ENCODE peak calls at places on chromosome 22, in six cellular contexts. One of them, this sample, is unnamed.

GRCh38 chr22:29150701-29151100 is 55.0 kb upstream of the EMID1 start:
- DNase-seq in right lobe of liver: no peak
- DNase-seq in left ventricle myocardium inferior: no peak
- DNase-seq in left lung: peak; percentile 23
- DNase-seq in MCF 10A: no peak
- DNase-seq in Peyer's patch: no peak
- DNase-seq in this sample: no peak

GRCh38 chr22:36184433-36185035 is 17.1 kb downstream of the APOL4 start:
- DNase-seq in right lobe of liver: no peak
- DNase-seq in left ventricle myocardium inferior: no peak
- DNase-seq in left lung: no peak
- DNase-seq in MCF 10A: no peak
- DNase-seq in Peyer's patch: no peak
- DNase-seq in this sample: no peak

GRCh38 chr22:46537946-46538815 is 761 bp upstream of the CELSR1 start:
- DNase-seq in right lobe of liver: no peak
- DNase-seq in left ventricle myocardium inferior: peak; percentile 18
- DNase-seq in left lung: no peak
- DNase-seq in MCF 10A: peak; percentile 68
- DNase-seq in Peyer's patch: no peak
- DNase-seq in this sample: no peak

GRCh38 chr22:17888855-17889254 is 114.6 kb upstream of the BID start:
- DNase-seq in right lobe of liver: no peak
- DNase-seq in left ventricle myocardium inferior: no peak
- DNase-seq in left lung: no peak
- DNase-seq in MCF 10A: no peak
- DNase-seq in Peyer's patch: no peak
- DNase-seq in this sample: no peak

GRCh38 chr22:25563757-25564319 is 637 bp upstream of the GRK3 start:
- DNase-seq in right lobe of liver: no peak
- DNase-seq in left ventricle myocardium inferior: no peak
- DNase-seq in left lung: peak; percentile 64
- DNase-seq in MCF 10A: peak; percentile 52
- DNase-seq in Peyer's patch: no peak
- DNase-seq in this sample: peak; percentile 84

GRCh38 chr22:46262449-46263207 is 515 bp downstream of the PKDREJ start:
- DNase-seq in right lobe of liver: peak; percentile 85
- DNase-seq in left ventricle myocardium inferior: peak; percentile 72
- DNase-seq in left lung: peak; percentile 79
- DNase-seq in MCF 10A: no peak
- DNase-seq in Peyer's patch: peak; percentile 72
- DNase-seq in this sample: peak; percentile 77

GRCh38 chr22:29747832-29748231 is 19.0 kb downstream of the ZMAT5 start:
- DNase-seq in right lobe of liver: no peak
- DNase-seq in left ventricle myocardium inferior: no peak
- DNase-seq in left lung: no peak
- DNase-seq in MCF 10A: no peak
- DNase-seq in Peyer's patch: peak; percentile 20
- DNase-seq in this sample: no peak

GRCh38 chr22:28029201-28029948 is 110.3 kb upstream of the PITPNB start:
- DNase-seq in right lobe of liver: no peak
- DNase-seq in left ventricle myocardium inferior: peak; percentile 45
- DNase-seq in left lung: peak; percentile 57
- DNase-seq in MCF 10A: peak; percentile 51
- DNase-seq in Peyer's patch: peak; percentile 53
- DNase-seq in this sample: no peak

GRCh38 chr22:45678961-45679912 is 7.6 kb downstream of the ATXN10 start:
- DNase-seq in right lobe of liver: no peak
- DNase-seq in left ventricle myocardium inferior: no peak
- DNase-seq in left lung: no peak
- DNase-seq in MCF 10A: peak; percentile 49
- DNase-seq in Peyer's patch: no peak
- DNase-seq in this sample: no peak

GRCh38 chr22:37032535-37033460 is 13.3 kb downstream of the MPST start:
- DNase-seq in right lobe of liver: peak; percentile 91
- DNase-seq in left ventricle myocardium inferior: no peak
- DNase-seq in left lung: peak; percentile 77
- DNase-seq in MCF 10A: peak; percentile 96
- DNase-seq in Peyer's patch: peak; percentile 87
- DNase-seq in this sample: no peak

GRCh38 chr22:44567846-44568493 is 69.9 kb upstream of the RTL6 start:
- DNase-seq in right lobe of liver: no peak
- DNase-seq in left ventricle myocardium inferior: no peak
- DNase-seq in left lung: peak; percentile 45
- DNase-seq in MCF 10A: peak; percentile 68
- DNase-seq in Peyer's patch: peak; percentile 62
- DNase-seq in this sample: no peak
- TF ChIP-seq CTCF in right lobe of liver: peak; percentile 67
- TF ChIP-seq CTCF in left ventricle myocardium inferior: peak; percentile 61
- TF ChIP-seq CTCF in left lung: peak; percentile 54
- TF ChIP-seq CTCF in MCF 10A: peak; percentile 70
- TF ChIP-seq CTCF in Peyer's patch: peak; percentile 49
- TF ChIP-seq CTCF in this sample: peak; percentile 71

GRCh38 chr22:39287076-39287743 is 32.2 kb downstream of the RPL3 start:
- DNase-seq in right lobe of liver: no peak
- DNase-seq in left ventricle myocardium inferior: no peak
- DNase-seq in left lung: peak; percentile 51
- DNase-seq in MCF 10A: no peak
- DNase-seq in Peyer's patch: no peak
- DNase-seq in this sample: peak; percentile 69
- TF ChIP-seq CTCF in right lobe of liver: no peak
- TF ChIP-seq CTCF in left ventricle myocardium inferior: no peak
- TF ChIP-seq CTCF in left lung: no peak
- TF ChIP-seq CTCF in MCF 10A: no peak
- TF ChIP-seq CTCF in Peyer's patch: no peak
- TF ChIP-seq CTCF in this sample: no peak

GRCh38 chr22:42275970-42276369 is 5.5 kb upstream of the TCF20 start:
- DNase-seq in right lobe of liver: no peak
- DNase-seq in left ventricle myocardium inferior: no peak
- DNase-seq in left lung: no peak
- DNase-seq in MCF 10A: no peak
- DNase-seq in Peyer's patch: no peak
- DNase-seq in this sample: no peak

GRCh38 chr22:42280140-42280539 is 9.7 kb upstream of the TCF20 start:
- DNase-seq in right lobe of liver: no peak
- DNase-seq in left ventricle myocardium inferior: no peak
- DNase-seq in left lung: peak; percentile 4
- DNase-seq in MCF 10A: no peak
- DNase-seq in Peyer's patch: no peak
- DNase-seq in this sample: no peak

GRCh38 chr22:42279425-42280020 is 9.1 kb upstream of the TCF20 start:
- DNase-seq in right lobe of liver: no peak
- DNase-seq in left ventricle myocardium inferior: peak; percentile 1
- DNase-seq in left lung: peak; percentile 27
- DNase-seq in MCF 10A: no peak
- DNase-seq in Peyer's patch: peak; percentile 58
- DNase-seq in this sample: no peak

GRCh38 chr22:42277232-42277753 is 6.8 kb upstream of the TCF20 start:
- DNase-seq in right lobe of liver: no peak
- DNase-seq in left ventricle myocardium inferior: no peak
- DNase-seq in left lung: no peak
- DNase-seq in MCF 10A: no peak
- DNase-seq in Peyer's patch: no peak
- DNase-seq in this sample: no peak

DNA sequence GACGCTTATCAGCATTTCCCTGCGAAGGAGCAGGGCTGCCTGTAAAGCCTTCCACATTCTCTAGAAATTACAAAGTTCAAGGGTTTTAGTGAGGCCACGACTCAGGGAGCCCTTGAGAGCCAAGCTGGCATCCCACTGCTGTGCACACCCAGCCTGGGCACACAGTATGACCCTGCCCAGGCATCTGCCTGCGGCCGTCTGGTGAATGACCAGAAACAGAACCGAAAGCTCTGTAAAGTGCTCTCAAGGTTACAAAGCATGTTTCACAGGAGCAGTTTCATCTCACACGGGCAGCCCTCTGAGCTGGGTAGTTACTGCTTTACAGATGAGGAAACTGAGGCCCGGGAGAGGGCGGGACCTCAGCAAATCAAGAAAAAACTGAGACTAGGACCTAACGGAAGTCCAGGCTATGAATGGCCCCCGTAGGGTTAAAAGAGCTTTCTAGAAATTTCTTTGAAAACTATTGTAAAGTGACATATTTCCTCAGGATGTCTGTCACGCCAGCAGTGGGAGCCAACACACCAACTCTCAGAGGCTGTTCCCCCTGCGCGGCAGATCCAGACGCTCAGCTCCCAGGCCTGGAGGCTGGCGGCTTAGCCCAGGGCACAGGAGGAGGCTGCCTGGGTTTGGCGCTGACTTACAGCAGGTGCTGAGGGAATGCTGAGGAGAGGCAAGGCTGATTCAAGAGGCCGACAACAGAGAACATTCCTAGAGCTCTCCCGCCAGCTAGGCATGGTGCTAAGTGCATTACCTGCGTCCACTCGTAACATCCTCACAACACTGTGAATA is 7.7 kb upstream of the TCF20 start:
- DNase-seq in right lobe of liver: no peak
- DNase-seq in left ventricle myocardium inferior: no peak
- DNase-seq in left lung: no peak
- DNase-seq in MCF 10A: peak; percentile 9
- DNase-seq in Peyer's patch: peak; percentile 59
- DNase-seq in this sample: no peak
- TF ChIP-seq CTCF in right lobe of liver: no peak
- TF ChIP-seq CTCF in left ventricle myocardium inferior: no peak
- TF ChIP-seq CTCF in left lung: no peak
- TF ChIP-seq CTCF in MCF 10A: no peak
- TF ChIP-seq CTCF in Peyer's patch: no peak
- TF ChIP-seq CTCF in this sample: peak; percentile 26

GRCh38 chr22:43276311-43276710 is 66.9 kb downstream of the SCUBE1 start:
- DNase-seq in right lobe of liver: no peak
- DNase-seq in left ventricle myocardium inferior: no peak
- DNase-seq in left lung: no peak
- DNase-seq in MCF 10A: no peak
- DNase-seq in Peyer's patch: no peak
- DNase-seq in this sample: no peak

GRCh38 chr22:43275545-43275981 is 67.6 kb downstream of the SCUBE1 start:
- DNase-seq in right lobe of liver: no peak
- DNase-seq in left ventricle myocardium inferior: no peak
- DNase-seq in left lung: no peak
- DNase-seq in MCF 10A: peak; percentile 88
- DNase-seq in Peyer's patch: no peak
- DNase-seq in this sample: no peak

GRCh38 chr22:43277091-43277490 is 66.1 kb downstream of the SCUBE1 start:
- DNase-seq in right lobe of liver: no peak
- DNase-seq in left ventricle myocardium inferior: no peak
- DNase-seq in left lung: no peak
- DNase-seq in MCF 10A: no peak
- DNase-seq in Peyer's patch: no peak
- DNase-seq in this sample: no peak

GRCh38 chr22:43279867-43280519 is 63.2 kb downstream of the SCUBE1 start:
- DNase-seq in right lobe of liver: no peak
- DNase-seq in left ventricle myocardium inferior: no peak
- DNase-seq in left lung: no peak
- DNase-seq in MCF 10A: no peak
- DNase-seq in Peyer's patch: no peak
- DNase-seq in this sample: no peak

DNA sequence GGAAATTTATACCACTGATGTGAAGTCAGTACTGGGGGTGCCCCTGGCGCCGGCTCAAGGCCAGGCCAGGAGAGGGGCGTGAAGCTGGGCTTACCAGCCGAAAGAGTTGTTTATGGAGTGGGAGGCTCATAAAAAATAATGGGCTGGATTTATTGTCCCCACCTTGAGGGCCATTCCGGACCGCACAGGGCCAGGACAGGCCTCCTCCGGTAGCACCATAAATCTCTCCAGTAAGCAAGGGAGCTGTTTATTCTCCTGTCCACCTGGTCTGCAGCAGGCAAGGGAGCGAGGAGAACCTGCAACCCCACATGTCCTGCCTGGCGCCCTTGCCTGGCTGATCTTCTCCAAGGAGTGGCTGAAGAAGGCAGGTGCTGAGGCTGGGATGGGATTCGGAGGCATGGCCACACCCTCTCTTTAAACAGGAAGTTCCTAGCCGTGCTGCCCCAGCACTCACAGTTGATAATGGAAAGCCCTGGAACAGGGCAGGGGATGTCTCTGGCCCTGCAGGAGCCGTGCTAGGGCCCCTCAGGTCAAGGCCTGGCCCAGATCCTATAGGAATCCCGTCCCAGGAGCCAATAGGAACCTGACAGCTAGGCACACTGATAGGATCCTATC is 65.1 kb downstream of the SCUBE1 start:
- DNase-seq in right lobe of liver: no peak
- DNase-seq in left ventricle myocardium inferior: no peak
- DNase-seq in left lung: no peak
- DNase-seq in MCF 10A: no peak
- DNase-seq in Peyer's patch: no peak
- DNase-seq in this sample: no peak
- TF ChIP-seq CTCF in right lobe of liver: no peak
- TF ChIP-seq CTCF in left ventricle myocardium inferior: no peak
- TF ChIP-seq CTCF in left lung: no peak
- TF ChIP-seq CTCF in MCF 10A: no peak
- TF ChIP-seq CTCF in Peyer's patch: no peak
- TF ChIP-seq CTCF in this sample: no peak

GRCh38 chr22:31942091-31942490 is 2.2 kb upstream of the YWHAH start:
- DNase-seq in right lobe of liver: peak; percentile 26
- DNase-seq in left ventricle myocardium inferior: no peak
- DNase-seq in left lung: peak; percentile 22
- DNase-seq in MCF 10A: no peak
- DNase-seq in Peyer's patch: no peak
- DNase-seq in this sample: no peak
- TF ChIP-seq CTCF in right lobe of liver: no peak
- TF ChIP-seq CTCF in left ventricle myocardium inferior: no peak
- TF ChIP-seq CTCF in left lung: no peak
- TF ChIP-seq CTCF in MCF 10A: no peak
- TF ChIP-seq CTCF in Peyer's patch: no peak
- TF ChIP-seq CTCF in this sample: no peak

GRCh38 chr22:42752912-42753311 is 32.2 kb upstream of the A4GALT start:
- DNase-seq in right lobe of liver: no peak
- DNase-seq in left ventricle myocardium inferior: no peak
- DNase-seq in left lung: no peak
- DNase-seq in MCF 10A: no peak
- DNase-seq in Peyer's patch: no peak
- DNase-seq in this sample: no peak
- TF ChIP-seq CTCF in right lobe of liver: no peak
- TF ChIP-seq CTCF in left ventricle myocardium inferior: no peak
- TF ChIP-seq CTCF in left lung: no peak
- TF ChIP-seq CTCF in MCF 10A: no peak
- TF ChIP-seq CTCF in Peyer's patch: no peak
- TF ChIP-seq CTCF in this sample: no peak

DNA sequence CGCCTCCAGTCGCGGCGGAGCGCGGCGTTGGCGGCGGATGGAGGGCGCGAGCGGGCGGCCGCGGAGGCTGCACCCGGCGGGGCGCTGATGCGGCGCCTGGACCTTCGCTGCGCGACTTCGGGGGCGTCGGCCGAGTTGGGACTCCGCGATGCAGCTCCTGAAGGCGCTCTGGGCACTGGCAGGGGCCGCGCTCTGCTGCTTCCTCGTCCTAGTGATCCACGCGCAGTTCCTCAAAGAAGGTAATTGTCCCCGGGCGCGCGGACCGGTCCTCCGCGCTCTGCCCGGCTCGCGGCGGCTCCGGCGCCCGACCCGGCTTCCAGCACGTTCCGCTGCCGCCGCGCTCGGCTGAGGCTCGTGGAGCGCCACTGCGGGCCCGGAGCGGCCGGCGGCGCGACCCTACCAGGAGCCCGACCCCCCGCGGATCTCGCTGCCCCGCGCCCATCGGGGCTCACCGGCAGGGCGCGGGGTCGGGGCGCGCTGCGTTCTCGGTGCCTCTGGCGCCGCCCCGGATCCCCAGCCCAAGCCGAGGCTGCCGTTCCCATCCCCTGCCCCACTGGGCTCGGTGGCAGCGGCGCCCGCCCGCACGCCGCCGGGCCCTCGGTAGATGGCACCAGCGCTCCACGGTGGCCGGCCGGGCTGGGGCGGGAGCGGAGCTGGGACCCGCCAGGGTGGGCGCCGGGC is 1251.2 kb downstream of the BRD1 start:
- DNase-seq in right lobe of liver: no peak
- DNase-seq in left ventricle myocardium inferior: no peak
- DNase-seq in left lung: no peak
- DNase-seq in MCF 10A: no peak
- DNase-seq in Peyer's patch: no peak
- DNase-seq in this sample: no peak
- TF ChIP-seq CTCF in right lobe of liver: peak; percentile 61
- TF ChIP-seq CTCF in left ventricle myocardium inferior: peak; percentile 57
- TF ChIP-seq CTCF in left lung: no peak
- TF ChIP-seq CTCF in MCF 10A: no peak
- TF ChIP-seq CTCF in Peyer's patch: no peak
- TF ChIP-seq CTCF in this sample: no peak

This sample was measured in CD14-positive monocyte.